ENCODE peak calls at places on chromosomes 7 and 10, in six cellular contexts. One of them, this sample, is unnamed.

GRCh38 chr7:36671432-36671829 is 52.9 kb downstream of the AOAH start:
- DNase-seq in NCI-H1105 treated with DMSO at 0.1 percent for 48 hours: no peak
- DNase-seq in stimulated activated naive CD8-positive, alpha-beta T cell treated with anti-CD3 and anti-CD28 coated beads, Interleukin-15, Interleukin-2, amounts not matched to agents 100 U/mL and 50 U/mL, for 24 hours: no peak
- DNase-seq in kidney glomerular epithelial cell: no peak
- DNase-seq in activated CD4-positive, alpha-beta T cell treated with anti-CD3 and anti-CD28 coated beads, Interleukin-2, amount 50 U/mL, for 1 hour: no peak
- DNase-seq in activated CD8-positive, alpha-beta memory T cell treated with anti-CD3 and anti-CD28 coated beads for 24 hours: no peak
- DNase-seq in this sample: no peak

GRCh38 chr7:69934475-69934903 is 336.2 kb downstream of the AUTS2 start:
- DNase-seq in activated CD8-positive, alpha-beta memory T cell treated with anti-CD3 and anti-CD28 coated beads for 24 hours: no peak
- DNase-seq in stimulated activated naive CD8-positive, alpha-beta T cell treated with anti-CD3 and anti-CD28 coated beads, Interleukin-15, Interleukin-2, amounts not matched to agents 100 U/mL and 50 U/mL, for 24 hours: no peak
- DNase-seq in kidney glomerular epithelial cell: no peak
- DNase-seq in NCI-H1105 treated with DMSO at 0.1 percent for 48 hours: peak
- DNase-seq in activated CD4-positive, alpha-beta T cell treated with anti-CD3 and anti-CD28 coated beads, Interleukin-2, amount 50 U/mL, for 1 hour: no peak
- DNase-seq in this sample: no peak

GRCh38 chr7:116782177-116782711 is 80.1 kb upstream of the CAPZA2 start:
- DNase-seq in stimulated activated naive CD8-positive, alpha-beta T cell treated with anti-CD3 and anti-CD28 coated beads, Interleukin-15, Interleukin-2, amounts not matched to agents 100 U/mL and 50 U/mL, for 24 hours: no peak
- DNase-seq in activated CD4-positive, alpha-beta T cell treated with anti-CD3 and anti-CD28 coated beads, Interleukin-2, amount 50 U/mL, for 1 hour: no peak
- DNase-seq in kidney glomerular epithelial cell: peak
- DNase-seq in NCI-H1105 treated with DMSO at 0.1 percent for 48 hours: no peak
- DNase-seq in activated CD8-positive, alpha-beta memory T cell treated with anti-CD3 and anti-CD28 coated beads for 24 hours: no peak
- DNase-seq in this sample: no peak

GRCh38 chr10:98259606-98260319 is 8.2 kb downstream of the LOXL4 start:
- DNase-seq in activated CD4-positive, alpha-beta T cell treated with anti-CD3 and anti-CD28 coated beads, Interleukin-2, amount 50 U/mL, for 1 hour: no peak
- DNase-seq in kidney glomerular epithelial cell: no peak
- DNase-seq in NCI-H1105 treated with DMSO at 0.1 percent for 48 hours: no peak
- DNase-seq in activated CD8-positive, alpha-beta memory T cell treated with anti-CD3 and anti-CD28 coated beads for 24 hours: peak
- DNase-seq in stimulated activated naive CD8-positive, alpha-beta T cell treated with anti-CD3 and anti-CD28 coated beads, Interleukin-15, Interleukin-2, amounts not matched to agents 100 U/mL and 50 U/mL, for 24 hours: no peak
- DNase-seq in this sample: no peak

GRCh38 chr10:124701435-124701834 is 42.7 kb downstream of the FAM53B start:
- DNase-seq in kidney glomerular epithelial cell: no peak
- DNase-seq in activated CD4-positive, alpha-beta T cell treated with anti-CD3 and anti-CD28 coated beads, Interleukin-2, amount 50 U/mL, for 1 hour: no peak
- DNase-seq in stimulated activated naive CD8-positive, alpha-beta T cell treated with anti-CD3 and anti-CD28 coated beads, Interleukin-15, Interleukin-2, amounts not matched to agents 100 U/mL and 50 U/mL, for 24 hours: no peak
- DNase-seq in activated CD8-positive, alpha-beta memory T cell treated with anti-CD3 and anti-CD28 coated beads for 24 hours: no peak
- DNase-seq in NCI-H1105 treated with DMSO at 0.1 percent for 48 hours: no peak
- DNase-seq in this sample: no peak

GRCh38 chr7:152120210-152120609 is 94.7 kb downstream of the GALNT11 start:
- DNase-seq in activated CD4-positive, alpha-beta T cell treated with anti-CD3 and anti-CD28 coated beads, Interleukin-2, amount 50 U/mL, for 1 hour: no peak
- DNase-seq in activated CD8-positive, alpha-beta memory T cell treated with anti-CD3 and anti-CD28 coated beads for 24 hours: no peak
- DNase-seq in NCI-H1105 treated with DMSO at 0.1 percent for 48 hours: no peak
- DNase-seq in stimulated activated naive CD8-positive, alpha-beta T cell treated with anti-CD3 and anti-CD28 coated beads, Interleukin-15, Interleukin-2, amounts not matched to agents 100 U/mL and 50 U/mL, for 24 hours: no peak
- DNase-seq in kidney glomerular epithelial cell: no peak
- DNase-seq in this sample: no peak

GRCh38 chr10:71302874-71303568 is 16.0 kb upstream of the SLC29A3 start:
- DNase-seq in activated CD4-positive, alpha-beta T cell treated with anti-CD3 and anti-CD28 coated beads, Interleukin-2, amount 50 U/mL, for 1 hour: no peak
- DNase-seq in activated CD8-positive, alpha-beta memory T cell treated with anti-CD3 and anti-CD28 coated beads for 24 hours: no peak
- DNase-seq in stimulated activated naive CD8-positive, alpha-beta T cell treated with anti-CD3 and anti-CD28 coated beads, Interleukin-15, Interleukin-2, amounts not matched to agents 100 U/mL and 50 U/mL, for 24 hours: no peak
- DNase-seq in kidney glomerular epithelial cell: peak
- DNase-seq in NCI-H1105 treated with DMSO at 0.1 percent for 48 hours: peak
- DNase-seq in this sample: no peak

GRCh38 chr7:114081606-114082425 is 163.0 kb upstream of the PPP1R3A start:
- DNase-seq in activated CD8-positive, alpha-beta memory T cell treated with anti-CD3 and anti-CD28 coated beads for 24 hours: no peak
- DNase-seq in kidney glomerular epithelial cell: peak
- DNase-seq in activated CD4-positive, alpha-beta T cell treated with anti-CD3 and anti-CD28 coated beads, Interleukin-2, amount 50 U/mL, for 1 hour: no peak
- DNase-seq in stimulated activated naive CD8-positive, alpha-beta T cell treated with anti-CD3 and anti-CD28 coated beads, Interleukin-15, Interleukin-2, amounts not matched to agents 100 U/mL and 50 U/mL, for 24 hours: no peak
- DNase-seq in NCI-H1105 treated with DMSO at 0.1 percent for 48 hours: peak
- DNase-seq in this sample: no peak

GRCh38 chr7:16762177-16762576 is 8.6 kb downstream of the TSPAN13 start:
- DNase-seq in NCI-H1105 treated with DMSO at 0.1 percent for 48 hours: no peak
- DNase-seq in stimulated activated naive CD8-positive, alpha-beta T cell treated with anti-CD3 and anti-CD28 coated beads, Interleukin-15, Interleukin-2, amounts not matched to agents 100 U/mL and 50 U/mL, for 24 hours: no peak
- DNase-seq in activated CD4-positive, alpha-beta T cell treated with anti-CD3 and anti-CD28 coated beads, Interleukin-2, amount 50 U/mL, for 1 hour: no peak
- DNase-seq in activated CD8-positive, alpha-beta memory T cell treated with anti-CD3 and anti-CD28 coated beads for 24 hours: no peak
- DNase-seq in kidney glomerular epithelial cell: no peak
- DNase-seq in this sample: no peak

GRCh38 chr10:53601260-53601875 is 828.8 kb upstream of the MBL2 start:
- DNase-seq in kidney glomerular epithelial cell: peak
- DNase-seq in NCI-H1105 treated with DMSO at 0.1 percent for 48 hours: peak
- DNase-seq in activated CD8-positive, alpha-beta memory T cell treated with anti-CD3 and anti-CD28 coated beads for 24 hours: no peak
- DNase-seq in stimulated activated naive CD8-positive, alpha-beta T cell treated with anti-CD3 and anti-CD28 coated beads, Interleukin-15, Interleukin-2, amounts not matched to agents 100 U/mL and 50 U/mL, for 24 hours: no peak
- DNase-seq in activated CD4-positive, alpha-beta T cell treated with anti-CD3 and anti-CD28 coated beads, Interleukin-2, amount 50 U/mL, for 1 hour: no peak
- DNase-seq in this sample: no peak

GRCh38 chr7:44538798-44539668 is 2.1 kb downstream of the NPC1L1 start:
- DNase-seq in activated CD4-positive, alpha-beta T cell treated with anti-CD3 and anti-CD28 coated beads, Interleukin-2, amount 50 U/mL, for 1 hour: no peak
- DNase-seq in NCI-H1105 treated with DMSO at 0.1 percent for 48 hours: no peak
- DNase-seq in kidney glomerular epithelial cell: no peak
- DNase-seq in stimulated activated naive CD8-positive, alpha-beta T cell treated with anti-CD3 and anti-CD28 coated beads, Interleukin-15, Interleukin-2, amounts not matched to agents 100 U/mL and 50 U/mL, for 24 hours: no peak
- DNase-seq in activated CD8-positive, alpha-beta memory T cell treated with anti-CD3 and anti-CD28 coated beads for 24 hours: no peak
- DNase-seq in this sample: no peak

GRCh38 chr10:12503311-12503710 is 154.0 kb downstream of the CAMK1D start:
- DNase-seq in NCI-H1105 treated with DMSO at 0.1 percent for 48 hours: peak
- DNase-seq in kidney glomerular epithelial cell: no peak
- DNase-seq in stimulated activated naive CD8-positive, alpha-beta T cell treated with anti-CD3 and anti-CD28 coated beads, Interleukin-15, Interleukin-2, amounts not matched to agents 100 U/mL and 50 U/mL, for 24 hours: no peak
- DNase-seq in activated CD8-positive, alpha-beta memory T cell treated with anti-CD3 and anti-CD28 coated beads for 24 hours: no peak
- DNase-seq in activated CD4-positive, alpha-beta T cell treated with anti-CD3 and anti-CD28 coated beads, Interleukin-2, amount 50 U/mL, for 1 hour: no peak
- DNase-seq in this sample: no peak

GRCh38 chr10:108421256-108421655 is 1256.8 kb upstream of the SORCS1 start:
- DNase-seq in stimulated activated naive CD8-positive, alpha-beta T cell treated with anti-CD3 and anti-CD28 coated beads, Interleukin-15, Interleukin-2, amounts not matched to agents 100 U/mL and 50 U/mL, for 24 hours: no peak
- DNase-seq in NCI-H1105 treated with DMSO at 0.1 percent for 48 hours: peak
- DNase-seq in kidney glomerular epithelial cell: no peak
- DNase-seq in activated CD4-positive, alpha-beta T cell treated with anti-CD3 and anti-CD28 coated beads, Interleukin-2, amount 50 U/mL, for 1 hour: no peak
- DNase-seq in activated CD8-positive, alpha-beta memory T cell treated with anti-CD3 and anti-CD28 coated beads for 24 hours: no peak
- DNase-seq in this sample: no peak

GRCh38 chr7:85001493-85002345 is 185.1 kb downstream of the SEMA3D start:
- DNase-seq in activated CD8-positive, alpha-beta memory T cell treated with anti-CD3 and anti-CD28 coated beads for 24 hours: no peak
- DNase-seq in NCI-H1105 treated with DMSO at 0.1 percent for 48 hours: no peak
- DNase-seq in stimulated activated naive CD8-positive, alpha-beta T cell treated with anti-CD3 and anti-CD28 coated beads, Interleukin-15, Interleukin-2, amounts not matched to agents 100 U/mL and 50 U/mL, for 24 hours: no peak
- DNase-seq in kidney glomerular epithelial cell: no peak
- DNase-seq in activated CD4-positive, alpha-beta T cell treated with anti-CD3 and anti-CD28 coated beads, Interleukin-2, amount 50 U/mL, for 1 hour: no peak
- DNase-seq in this sample: no peak

GRCh38 chr10:118002581-118002980 is 44.2 kb downstream of the RAB11FIP2 start:
- DNase-seq in activated CD4-positive, alpha-beta T cell treated with anti-CD3 and anti-CD28 coated beads, Interleukin-2, amount 50 U/mL, for 1 hour: no peak
- DNase-seq in kidney glomerular epithelial cell: no peak
- DNase-seq in activated CD8-positive, alpha-beta memory T cell treated with anti-CD3 and anti-CD28 coated beads for 24 hours: no peak
- DNase-seq in NCI-H1105 treated with DMSO at 0.1 percent for 48 hours: no peak
- DNase-seq in stimulated activated naive CD8-positive, alpha-beta T cell treated with anti-CD3 and anti-CD28 coated beads, Interleukin-15, Interleukin-2, amounts not matched to agents 100 U/mL and 50 U/mL, for 24 hours: no peak
- DNase-seq in this sample: no peak

GRCh38 chr10:86688398-86688921 is 20.1 kb downstream of the LDB3 start:
- DNase-seq in activated CD8-positive, alpha-beta memory T cell treated with anti-CD3 and anti-CD28 coated beads for 24 hours: peak
- DNase-seq in NCI-H1105 treated with DMSO at 0.1 percent for 48 hours: peak
- DNase-seq in stimulated activated naive CD8-positive, alpha-beta T cell treated with anti-CD3 and anti-CD28 coated beads, Interleukin-15, Interleukin-2, amounts not matched to agents 100 U/mL and 50 U/mL, for 24 hours: peak
- DNase-seq in activated CD4-positive, alpha-beta T cell treated with anti-CD3 and anti-CD28 coated beads, Interleukin-2, amount 50 U/mL, for 1 hour: peak
- DNase-seq in kidney glomerular epithelial cell: peak
- DNase-seq in this sample: peak

GRCh38 chr7:97457054-97457453 is 274.8 kb upstream of the TAC1 start:
- DNase-seq in kidney glomerular epithelial cell: no peak
- DNase-seq in stimulated activated naive CD8-positive, alpha-beta T cell treated with anti-CD3 and anti-CD28 coated beads, Interleukin-15, Interleukin-2, amounts not matched to agents 100 U/mL and 50 U/mL, for 24 hours: no peak
- DNase-seq in activated CD4-positive, alpha-beta T cell treated with anti-CD3 and anti-CD28 coated beads, Interleukin-2, amount 50 U/mL, for 1 hour: no peak
- DNase-seq in activated CD8-positive, alpha-beta memory T cell treated with anti-CD3 and anti-CD28 coated beads for 24 hours: no peak
- DNase-seq in NCI-H1105 treated with DMSO at 0.1 percent for 48 hours: no peak
- DNase-seq in this sample: no peak

GRCh38 chr10:6408799-6409198 is 171.3 kb downstream of the PRKCQ start:
- DNase-seq in activated CD8-positive, alpha-beta memory T cell treated with anti-CD3 and anti-CD28 coated beads for 24 hours: no peak
- DNase-seq in activated CD4-positive, alpha-beta T cell treated with anti-CD3 and anti-CD28 coated beads, Interleukin-2, amount 50 U/mL, for 1 hour: no peak
- DNase-seq in NCI-H1105 treated with DMSO at 0.1 percent for 48 hours: no peak
- DNase-seq in kidney glomerular epithelial cell: no peak
- DNase-seq in stimulated activated naive CD8-positive, alpha-beta T cell treated with anti-CD3 and anti-CD28 coated beads, Interleukin-15, Interleukin-2, amounts not matched to agents 100 U/mL and 50 U/mL, for 24 hours: no peak
- DNase-seq in this sample: no peak

GRCh38 chr7:47093254-47093798 is 488.6 kb downstream of the TNS3 start:
- DNase-seq in NCI-H1105 treated with DMSO at 0.1 percent for 48 hours: no peak
- DNase-seq in activated CD8-positive, alpha-beta memory T cell treated with anti-CD3 and anti-CD28 coated beads for 24 hours: no peak
- DNase-seq in stimulated activated naive CD8-positive, alpha-beta T cell treated with anti-CD3 and anti-CD28 coated beads, Interleukin-15, Interleukin-2, amounts not matched to agents 100 U/mL and 50 U/mL, for 24 hours: no peak
- DNase-seq in kidney glomerular epithelial cell: no peak
- DNase-seq in activated CD4-positive, alpha-beta T cell treated with anti-CD3 and anti-CD28 coated beads, Interleukin-2, amount 50 U/mL, for 1 hour: no peak
- DNase-seq in this sample: no peak

GRCh38 chr10:129694633-129695356 is 227.8 kb downstream of the MGMT start:
- DNase-seq in stimulated activated naive CD8-positive, alpha-beta T cell treated with anti-CD3 and anti-CD28 coated beads, Interleukin-15, Interleukin-2, amounts not matched to agents 100 U/mL and 50 U/mL, for 24 hours: no peak
- DNase-seq in kidney glomerular epithelial cell: no peak
- DNase-seq in activated CD8-positive, alpha-beta memory T cell treated with anti-CD3 and anti-CD28 coated beads for 24 hours: no peak
- DNase-seq in activated CD4-positive, alpha-beta T cell treated with anti-CD3 and anti-CD28 coated beads, Interleukin-2, amount 50 U/mL, for 1 hour: no peak
- DNase-seq in NCI-H1105 treated with DMSO at 0.1 percent for 48 hours: no peak
- DNase-seq in this sample: no peak

GRCh38 chr7:47748041-47748440 is 166.1 kb upstream of the TNS3 start:
- DNase-seq in kidney glomerular epithelial cell: no peak
- DNase-seq in activated CD4-positive, alpha-beta T cell treated with anti-CD3 and anti-CD28 coated beads, Interleukin-2, amount 50 U/mL, for 1 hour: no peak
- DNase-seq in stimulated activated naive CD8-positive, alpha-beta T cell treated with anti-CD3 and anti-CD28 coated beads, Interleukin-15, Interleukin-2, amounts not matched to agents 100 U/mL and 50 U/mL, for 24 hours: no peak
- DNase-seq in activated CD8-positive, alpha-beta memory T cell treated with anti-CD3 and anti-CD28 coated beads for 24 hours: no peak
- DNase-seq in NCI-H1105 treated with DMSO at 0.1 percent for 48 hours: no peak
- DNase-seq in this sample: no peak

This sample was measured in H1.